ENCODE peak calls at places on chromosomes 11 and 22, in six cellular contexts. D, L, N, X, F and Q are unnamed samples.

GRCh38 chr11:69880803-69881445 is 61.7 kb upstream of the FGF3 start:
- DNase-seq in L (peak; percentile 17), D (no peak), X (no peak), N (no peak), F (no peak), Q (no peak)

GRCh38 chr22:41799486-41800347 is 762 bp upstream of the CCDC134 start:
- DNase-seq in D (peak; percentile 12), F (no peak), L (peak; percentile 43), X (no peak), N (no peak), Q (peak; percentile 7)

GRCh38 chr22:43994416-43994815 is 29.7 kb upstream of the PARVB start:
- DNase-seq in F (no peak), L (no peak), D (no peak), X (no peak), N (no peak), Q (no peak)

GRCh38 chr22:20526628-20527355 is 19.4 kb downstream of the MED15 start:
- DNase-seq in X (peak; percentile 91), F (no peak), L (no peak), D (no peak), N (peak; percentile 97), Q (no peak)

GRCh38 chr22:50169774-50170341 is 673 bp upstream of the PANX2 start:
- DNase-seq in X (no peak), N (no peak), L (no peak), F (no peak), D (no peak), Q (no peak)

GRCh38 chr11:1882265-1883238 is 9.1 kb downstream of the PRR33 start:
- DNase-seq in L (peak; percentile 90), X (peak; percentile 41), D (peak; percentile 82), N (peak; percentile 61), F (peak; percentile 54), Q (peak; percentile 89)

GRCh38 chr11:537622-538430 is 499 bp downstream of the LRRC56 start:
- DNase-seq in D (no peak), F (no peak), X (no peak), L (no peak), N (no peak), Q (no peak)

GRCh38 chr22:44384563-44384940 is 71.8 kb upstream of the SHISAL1 start:
- DNase-seq in F (no peak), D (no peak), N (no peak), X (no peak), L (no peak), Q (no peak)

GRCh38 chr11:27234043-27234668 is 128.9 kb downstream of the CCDC34 start:
- DNase-seq in X (peak; percentile 94), N (peak; percentile 85), L (no peak), F (no peak), D (no peak), Q (peak; percentile 64)

DNA sequence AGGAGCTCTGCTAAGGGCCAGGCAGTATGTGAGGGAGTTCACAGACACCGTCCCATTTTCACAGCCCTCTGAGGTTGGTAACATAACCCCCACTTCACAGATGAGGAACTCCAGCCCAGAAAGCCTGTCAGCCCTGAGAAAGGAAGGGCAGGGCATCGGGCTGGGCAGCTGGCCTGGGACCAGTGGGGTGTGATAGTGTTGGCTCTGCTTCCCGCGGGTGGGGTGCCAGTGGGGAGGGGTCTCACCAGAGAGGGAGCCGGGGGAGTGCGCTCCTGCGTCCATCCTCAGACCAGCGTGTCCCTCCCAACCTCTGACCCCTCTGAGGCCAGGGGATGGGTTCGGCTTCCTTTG is 2.3 kb downstream of the TAGLN start:
- DNase-seq in X (no peak), L (no peak), N (no peak), F (no peak), D (no peak), Q (no peak)
- H4K91ac ChIP-seq in X (peak overlapping the region; percentile 78), L (no peak overlapping the region), N (no peak overlapping the region), F (no peak overlapping the region), D (no peak overlapping the region), Q (no peak overlapping the region)

GRCh38 chr11:19365743-19366410 is 125.1 kb upstream of the E2F8 start:
- DNase-seq in D (peak; percentile 40), L (no peak), F (no peak), X (no peak), N (no peak), Q (no peak)
- H3K4me1 ChIP-seq in D (peaks cover 17% of the 10 kb centered on the region), L (no peaks in the 10 kb centered on the region), F (no peaks in the 10 kb centered on the region), X (peaks cover 25% of the 10 kb centered on the region), N (peaks cover 4% of the 10 kb centered on the region), Q (peaks cover 10% of the 10 kb centered on the region)

DNA sequence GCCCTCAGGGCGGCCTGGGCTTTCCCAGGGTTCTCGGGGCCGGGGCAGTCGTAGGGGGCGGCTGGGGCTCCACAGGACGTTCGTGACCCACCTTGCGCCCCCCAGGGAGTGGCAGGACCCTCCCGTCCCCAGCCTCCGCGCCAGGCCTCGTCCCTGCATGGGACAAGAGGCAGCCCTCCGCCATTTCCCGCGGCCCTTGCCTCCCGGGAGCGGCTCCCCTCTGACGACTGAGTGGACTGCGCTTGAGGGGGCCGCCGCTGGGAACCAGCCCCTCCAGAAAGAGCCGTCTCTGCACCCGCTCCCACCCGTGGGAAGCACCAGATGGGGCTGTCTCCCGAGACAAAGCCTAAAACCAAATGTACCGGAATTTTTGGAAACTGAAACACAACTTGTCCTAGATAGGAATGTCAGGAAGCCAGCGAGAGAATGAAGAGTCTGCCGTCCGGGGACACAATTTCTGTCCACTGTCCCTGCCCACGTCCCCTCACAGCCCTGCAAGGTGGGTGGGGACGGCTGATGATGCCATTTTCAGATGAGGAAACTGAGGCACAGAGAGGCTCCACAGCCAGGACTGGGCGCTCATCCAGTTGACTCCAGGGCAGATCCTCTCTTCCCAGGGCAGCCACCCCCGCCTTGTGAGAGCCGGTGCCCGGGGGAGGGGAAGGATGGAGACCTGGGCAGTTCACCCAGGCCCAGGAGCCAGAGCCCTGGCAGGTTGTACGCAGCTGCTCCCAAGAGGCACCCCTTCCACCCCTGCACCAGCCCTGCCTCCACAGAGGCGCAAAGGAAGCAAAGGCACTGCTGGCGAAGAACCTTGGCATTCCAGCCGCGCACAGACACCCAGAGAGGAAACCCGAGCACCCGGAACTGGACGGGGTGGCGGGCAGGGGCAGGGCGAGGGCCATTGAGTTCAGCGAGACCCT is 18.1 kb upstream of the PICK1 start:
- DNase-seq in D (no peak), F (no peak), N (no peak), X (no peak), L (no peak), Q (no peak)
- H4K91ac ChIP-seq in D (no peak overlapping the region), F (no peak overlapping the region), N (no peak overlapping the region), X (no peak overlapping the region), L (no peak overlapping the region), Q (peak overlapping the region; percentile 56)

GRCh38 chr22:38840129-38840528 is 3.7 kb downstream of the NPTXR start:
- DNase-seq in N (no peak), L (no peak), X (no peak), D (no peak), F (no peak), Q (no peak)

GRCh38 chr22:38843201-38843715 is 570 bp downstream of the NPTXR start:
- DNase-seq in N (peak; percentile 80), X (peak; percentile 81), F (peak; percentile 47), L (peak; percentile 52), D (peak; percentile 56), Q (no peak)

GRCh38 chr22:38841211-38841610 is 2.6 kb downstream of the NPTXR start:
- DNase-seq in F (no peak), X (no peak), N (no peak), D (no peak), L (no peak), Q (no peak)

GRCh38 chr22:38842512-38843200 is 1.2 kb downstream of the NPTXR start:
- DNase-seq in N (no peak), F (no peak), D (no peak), L (no peak), X (no peak), Q (no peak)

DNA sequence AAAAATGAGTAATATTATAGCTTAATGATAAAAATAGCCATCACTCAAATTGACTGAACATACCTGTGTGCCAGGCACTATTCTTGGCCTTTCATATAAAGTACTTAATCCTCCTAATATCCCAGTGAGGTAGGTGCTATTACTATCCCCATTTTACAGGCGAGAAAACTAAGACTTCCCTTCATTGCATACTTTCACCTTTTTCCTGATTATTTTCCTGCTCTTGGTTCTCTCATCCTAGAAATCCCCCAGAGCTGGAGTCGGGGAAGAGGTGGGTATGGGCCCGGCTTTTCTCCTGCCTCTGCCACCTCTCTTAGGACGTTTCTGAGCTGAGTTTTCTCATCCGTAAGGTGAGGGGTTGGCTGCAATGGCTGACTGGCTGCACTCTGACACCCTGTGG is 2.2 kb downstream of the NPTXR start:
- DNase-seq in X (no peak), L (no peak), F (no peak), D (no peak), N (no peak), Q (no peak)
- H3K4me1 ChIP-seq in X (no peaks in the 10 kb centered on the region), L (no peaks in the 10 kb centered on the region), F (peaks cover 6% of the 10 kb centered on the region), D (no peaks in the 10 kb centered on the region), N (peaks cover 12% of the 10 kb centered on the region), Q (peaks cover 6% of the 10 kb centered on the region)

GRCh38 chr22:46792841-46793261 is 30.4 kb downstream of the TBC1D22A start:
- DNase-seq in N (no peak), F (no peak), L (no peak), D (no peak), X (no peak), Q (no peak)
- H4K91ac ChIP-seq in N (peak overlapping the region; percentile 67), F (no peak overlapping the region), L (no peak overlapping the region), D (no peak overlapping the region), X (no peak overlapping the region), Q (no peak overlapping the region)

DNA sequence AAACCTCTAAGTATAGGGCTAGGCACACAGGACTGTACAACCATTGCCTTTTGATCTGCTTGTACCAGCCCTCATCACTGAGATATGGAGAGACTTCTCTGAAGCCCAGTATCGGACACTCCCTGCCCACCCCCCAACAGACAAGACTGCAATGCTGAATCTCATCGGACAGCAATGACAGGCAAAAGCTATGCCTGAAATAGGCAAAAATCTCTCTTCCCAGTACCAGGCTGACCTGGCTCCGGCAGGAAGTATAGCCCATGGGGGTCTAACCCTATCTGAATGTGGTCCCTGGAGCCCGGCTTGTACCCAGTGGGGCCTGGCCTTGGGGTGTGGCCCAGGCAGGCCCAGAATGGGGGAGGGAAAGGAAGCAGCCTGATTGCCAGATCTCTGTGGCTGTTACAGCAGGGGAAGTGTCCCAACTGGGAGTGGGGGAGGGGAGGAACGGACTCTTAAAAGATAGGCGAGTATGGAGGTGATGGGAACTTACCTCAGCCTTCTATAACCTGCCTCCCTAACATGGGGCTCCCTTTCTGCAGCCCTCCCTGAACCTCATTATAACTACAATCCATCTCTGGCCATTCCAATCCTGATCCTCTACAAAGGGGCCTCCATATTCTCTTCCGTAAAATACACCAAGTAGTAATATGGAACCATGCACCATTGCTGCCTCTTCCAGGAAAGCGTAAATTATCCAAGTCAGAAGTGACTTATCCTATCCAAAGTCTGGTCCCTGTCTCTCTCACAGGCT is 6.2 kb downstream of the RHOG start:
- DNase-seq in D (no peak), F (no peak), X (no peak), L (no peak), N (no peak), Q (no peak)
- H3K4me1 ChIP-seq in D (peaks cover 1% of the 10 kb centered on the region), F (peaks cover 11% of the 10 kb centered on the region), X (peaks cover 19% of the 10 kb centered on the region), L (peaks cover 15% of the 10 kb centered on the region), N (peaks cover 13% of the 10 kb centered on the region), Q (peaks cover 25% of the 10 kb centered on the region)

GRCh38 chr22:29049655-29050263 is 11.9 kb downstream of the C22orf31 start:
- DNase-seq in X (no peak), L (no peak), F (no peak), D (no peak), N (no peak), Q (no peak)
- H4K91ac ChIP-seq in X (no peak overlapping the region), L (no peak overlapping the region), F (no peak overlapping the region), D (no peak overlapping the region), N (peak overlapping the region; percentile 43), Q (no peak overlapping the region)